ENCODE peak calls at places on chromosomes 11 and 22, in eight cellular contexts. G is posterior cingulate gyrus; C is activated CD8-positive, alpha-beta memory T cell treated with anti-CD3 and anti-CD28 coated beads, Interleukin-2, amount 50 U/mL, for 48 hours; Q is AG08395; V is stimulated activated CD4-positive, alpha-beta T cell treated with anti-CD3 and anti-CD28 coated beads, Interleukin-4, amount 100 ng/mL, for 48 hours; R is retinal pigment epithelial cell; K is cardiac fibroblast; N is GM20000. T is an unnamed sample.

GRCh38 chr11:2818021-2818420 is 67.6 kb downstream of the CDKN1C start:
- DNase-seq in G (no peak), Q (no peak), R (no peak), C (no peak), V (no peak), K (no peak), N (no peak), T (no peak)

GRCh38 chr11:90434858-90435257 is 212.0 kb upstream of the CHORDC1 start:
- DNase-seq in R (no peak), C (no peak), Q (no peak), G (no peak), K (no peak), V (no peak), N (no peak), T (no peak)

GRCh38 chr22:39517470-39517869 is 2.9 kb upstream of the ATF4 start:
- DNase-seq in N (no peak), G (no peak), R (no peak), K (no peak), V (no peak), Q (no peak), C (no peak), T (no peak)

GRCh38 chr11:33542921-33543320 is 157.7 kb downstream of the C11orf91 start:
- DNase-seq in N (peak; percentile 66), R (no peak), K (peak; percentile 69), Q (peak; percentile 65), G (peak; percentile 57), V (peak; percentile 19), C (peak; percentile 56), T (no peak)

GRCh38 chr11:58330861-58331260 is 28.0 kb downstream of the OR5B17 start:
- DNase-seq in G (no peak), K (no peak), C (no peak), V (no peak), Q (no peak), N (no peak), R (no peak), T (no peak)

GRCh38 chr11:9015677-9016076 is 11.9 kb upstream of the NRIP3 start:
- DNase-seq in R (no peak), N (peak; percentile 83), K (peak; percentile 88), G (peak; percentile 37), V (peak; percentile 44), C (peak; percentile 63), Q (peak; percentile 84), T (peak; percentile 28)

GRCh38 chr22:29382575-29383328 is 5.6 kb downstream of the AP1B1 start:
- DNase-seq in R (no peak), C (no peak), V (no peak), Q (no peak), G (no peak), N (no peak), K (no peak), T (no peak)

GRCh38 chr22:27480487-27480886 is 321.1 kb downstream of the MN1 start:
- DNase-seq in R (no peak), C (no peak), N (no peak), G (peak; percentile 17), K (no peak), Q (no peak), V (no peak), T (no peak)

GRCh38 chr22:48357961-48358360 is 1469.7 kb downstream of the BRD1 start:
- DNase-seq in K (no peak), C (no peak), Q (no peak), V (no peak), G (no peak), N (no peak), R (no peak), T (no peak)

GRCh38 chr11:32583451-32584271 is at the start of gene EIF3M:
- DNase-seq in V (peak; percentile 94), N (peak; percentile 94), K (peak; percentile 98), C (peak; percentile 96), R (peak; percentile 84), G (peak; percentile 97), Q (peak; percentile 96), T (peak; percentile 94)

GRCh38 chr22:45534339-45535192 is 31.9 kb downstream of the FBLN1 start:
- DNase-seq in C (no peak), R (no peak), V (no peak), N (no peak), Q (no peak), K (peak; percentile 52), G (no peak), T (no peak)

GRCh38 chr22:50735739-50736030 is 2.3 kb upstream of the ACR start:
- DNase-seq in N (no peak), C (no peak), K (no peak), G (no peak), R (no peak), Q (no peak), V (no peak), T (no peak)

GRCh38 chr22:33405194-33405593 is 347.0 kb upstream of the SYN3 start:
- DNase-seq in Q (no peak), R (no peak), C (no peak), K (no peak), G (no peak), V (no peak), N (no peak), T (no peak)

GRCh38 chr11:60851327-60852059 is 4.3 kb downstream of the PTGDR2 start:
- DNase-seq in G (no peak), K (no peak), C (no peak), R (no peak), V (no peak), N (no peak), Q (no peak), T (no peak)

GRCh38 chr22:44672632-44673031 is 29.4 kb upstream of the PRR5 start:
- DNase-seq in N (no peak), Q (no peak), C (no peak), K (no peak), R (no peak), V (no peak), G (no peak), T (no peak)

GRCh38 chr11:69359735-69360470 is 65.9 kb downstream of the MYEOV start:
- DNase-seq in C (no peak), G (no peak), R (no peak), N (no peak), Q (no peak), K (peak; percentile 58), V (no peak), T (no peak)

GRCh38 chr11:28342704-28343103 is 234.5 kb downstream of the METTL15 start:
- DNase-seq in C (no peak), N (no peak), Q (no peak), V (no peak), R (no peak), G (no peak), K (peak; percentile 20), T (no peak)

GRCh38 chr11:113162590-113162961 is 151.8 kb upstream of the TTC12 start:
- DNase-seq in V (no peak), K (peak; percentile 37), G (peak; percentile 43), Q (no peak), R (no peak), C (no peak), N (no peak), T (no peak)

GRCh38 chr11:8289426-8290047 is 25.9 kb upstream of the LMO1 start:
- DNase-seq in G (no peak), V (no peak), C (peak; percentile 35), K (no peak), N (no peak), R (no peak), Q (no peak), T (no peak)

GRCh38 chr11:33478111-33478573 is 221.0 kb downstream of the HIPK3 start:
- DNase-seq in C (no peak), Q (no peak), K (no peak), R (no peak), G (peak; percentile 71), N (peak; percentile 17), V (no peak), T (no peak)

GRCh38 chr11:109306322-109306721 is 115.7 kb upstream of the C11orf87 start:
- DNase-seq in N (no peak), R (no peak), K (peak; percentile 6), Q (peak; percentile 40), V (no peak), G (no peak), C (no peak), T (no peak)

GRCh38 chr11:110463153-110463552 is 33.4 kb downstream of the FDX1 start:
- DNase-seq in K (peak; percentile 75), R (no peak), V (peak; percentile 4), G (peak; percentile 49), Q (peak; percentile 20), C (peak; percentile 57), N (no peak), T (no peak)

GRCh38 chr11:16891964-16892363 is 122.2 kb downstream of the PLEKHA7 start:
- DNase-seq in C (no peak), V (no peak), Q (peak; percentile 94), K (peak; percentile 44), G (no peak), R (no peak), N (no peak), T (no peak)

GRCh38 chr11:110290591-110291334 is 5.7 kb downstream of the RDX start:
- DNase-seq in C (no peak), G (no peak), V (no peak), Q (no peak), R (no peak), N (no peak), K (no peak), T (no peak)

GRCh38 chr11:123195182-123196059 is at the start of gene CLMP:
- DNase-seq in N (peak; percentile 42), Q (peak; percentile 62), K (peak; percentile 77), G (peak; percentile 38), V (no peak), R (no peak), C (peak; percentile 55), T (no peak)

GRCh38 chr11:72573380-72573949 is 100.8 kb downstream of the PDE2A start:
- DNase-seq in V (peak; percentile 12), Q (peak; percentile 71), G (no peak), C (no peak), K (peak; percentile 51), R (no peak), N (peak; percentile 67), T (peak; percentile 21)

GRCh38 chr11:32830413-32830738 is 649 bp downstream of the PRRG4 start:
- DNase-seq in N (peak; percentile 38), C (no peak), V (no peak), R (no peak), G (no peak), K (peak; percentile 17), Q (no peak), T (no peak)

GRCh38 chr11:79082280-79082679 is 358.6 kb downstream of the TENM4 start:
- DNase-seq in N (no peak), G (no peak), K (no peak), R (no peak), Q (no peak), C (no peak), V (no peak), T (no peak)

GRCh38 chr11:45560153-45560934 is 105.1 kb downstream of the CHST1 start:
- DNase-seq in K (peak; percentile 80), C (no peak), V (no peak), N (no peak), R (no peak), Q (no peak), G (no peak), T (no peak)

GRCh38 chr22:35783943-35784614 is 66.4 kb downstream of the APOL5 start:
- DNase-seq in R (no peak), C (no peak), G (no peak), K (no peak), Q (peak; percentile 74), N (no peak), V (no peak), T (no peak)

GRCh38 chr11:227824-228223 is 8.3 kb downstream of the SIRT3 start:
- DNase-seq in C (peak; percentile 4), Q (no peak), G (no peak), N (no peak), V (no peak), K (no peak), R (no peak), T (no peak)

GRCh38 chr22:48240165-48240934 is 1477.9 kb downstream of the TBC1D22A start:
- DNase-seq in G (no peak), R (no peak), N (no peak), Q (no peak), C (no peak), K (no peak), V (no peak), T (no peak)

GRCh38 chr11:67055812-67056211 is 835 bp upstream of the RHOD start:
- DNase-seq in Q (peak; percentile 38), K (peak; percentile 37), G (no peak), C (no peak), V (no peak), R (peak; percentile 58), N (no peak), T (no peak)

GRCh38 chr22:50304528-50305392 is 2.7 kb downstream of the PLXNB2 start:
- DNase-seq in C (no peak), G (no peak), R (peak; percentile 70), Q (no peak), N (no peak), V (no peak), K (peak; percentile 48), T (no peak)

T was measured in NK-92 treated with Interleukin-12 subunit alpha and Interleukin-12 subunit beta, amount 100 ng/mL, for 24 hours.